ENCODE peak calls at places on chromosomes 13 and 19, in ten cellular contexts. D is NCI-H187; V is caudate nucleus; B is COR-L47; X is GM13977; G is ELR; P is activated CD8-positive, alpha-beta T cell treated with anti-CD3 and anti-CD28 coated beads for 36 hours; N is mucosa of descending colon; J is astrocyte of the spinal cord; F is EL. A is an unnamed sample.

GRCh38 chr13:45370922-45371406 is 30.0 kb upstream of the TPT1 start:
- DNase-seq in V (peak; percentile 13), N (peak; percentile 76), J (peak; percentile 86), D (no peak), F (peak; percentile 76), B (no peak), X (peak; percentile 67), P (peak; percentile 43), G (peak; percentile 76), A (no peak)

GRCh38 chr19:23558541-23558940 is 128.5 kb downstream of the ZNF675 start:
- DNase-seq in F (peak; percentile 50), G (peak; percentile 76), J (no peak), B (no peak), N (no peak), V (no peak), D (no peak), P (no peak), X (no peak), A (no peak)

GRCh38 chr19:35136231-35136630 is 1.4 kb upstream of the LGI4 start:
- DNase-seq in N (peak; percentile 43), D (no peak), J (no peak), P (no peak), B (no peak), X (no peak), G (no peak), F (no peak), V (no peak), A (no peak)

GRCh38 chr13:45623516-45624090 is 8.1 kb upstream of the ERICH6B start:
- DNase-seq in V (no peak), P (no peak), N (no peak), F (peak; percentile 26), X (peak; percentile 45), D (no peak), G (peak; percentile 48), J (peak; percentile 10), B (no peak), A (no peak)

GRCh38 chr13:40910324-40911050 is 108.6 kb downstream of the ELF1 start:
- DNase-seq in N (no peak), F (peak; percentile 55), J (no peak), V (no peak), B (no peak), P (peak; percentile 24), X (peak; percentile 35), G (peak; percentile 65), D (no peak), A (no peak)

GRCh38 chr13:93771229-93771628 is 544.6 kb downstream of the GPC6 start:
- DNase-seq in J (no peak), P (no peak), B (no peak), N (no peak), G (no peak), X (no peak), V (no peak), D (no peak), F (no peak), A (no peak)

GRCh38 chr13:99948907-99949656 is 22.5 kb downstream of the ZIC5 start:
- DNase-seq in F (no peak), P (no peak), V (no peak), X (no peak), B (no peak), J (no peak), N (no peak), G (no peak), D (no peak), A (no peak)

GRCh38 chr19:53912653-53913052 is 3.6 kb downstream of the CACNG7 start:
- DNase-seq in F (no peak), P (peak; percentile 26), X (peak; percentile 23), B (no peak), J (no peak), G (no peak), N (no peak), V (no peak), D (no peak), A (no peak)

GRCh38 chr19:31519216-31519615 is 170.0 kb upstream of the TSHZ3 start:
- DNase-seq in B (no peak), F (no peak), N (no peak), G (no peak), P (no peak), D (no peak), V (no peak), X (no peak), J (no peak), A (no peak)

GRCh38 chr19:8626823-8627222 is 3.6 kb upstream of the NFILZ start:
- DNase-seq in D (no peak), X (no peak), N (no peak), V (no peak), P (no peak), F (no peak), B (no peak), G (no peak), J (no peak), A (no peak)

GRCh38 chr13:113400621-113401451 is 36.9 kb upstream of the GRTP1 start:
- DNase-seq in G (no peak), D (no peak), X (no peak), J (no peak), P (no peak), B (no peak), V (no peak), F (no peak), N (no peak), A (peak; percentile 83)

GRCh38 chr13:44380404-44381165 is 7.0 kb downstream of the SERP2 start:
- DNase-seq in G (peak; percentile 68), F (peak; percentile 63), V (no peak), P (no peak), J (peak; percentile 30), N (no peak), D (no peak), B (no peak), X (no peak), A (no peak)

GRCh38 chr19:36771275-36772231 is 1.1 kb downstream of the ZNF850 start:
- DNase-seq in V (no peak), N (peak; percentile 49), D (no peak), F (peak; percentile 88), X (peak; percentile 69), P (peak; percentile 83), J (peak; percentile 89), B (peak; percentile 27), G (peak; percentile 86), A (peak; percentile 21)

GRCh38 chr13:78659450-78660110 is 625 bp upstream of the OBI1 start:
- DNase-seq in F (no peak), P (no peak), J (peak; percentile 9), G (peak; percentile 6), B (no peak), N (no peak), D (no peak), V (no peak), X (peak; percentile 17), A (no peak)

A was measured in NCI-H1417.